ENCODE peak calls at places on chromosome 15, in six cellular contexts. B, D, M, Q, A and F are unnamed samples.

GRCh38 chr15:78038585-78039247 is 38.8 kb downstream of the TBC1D2B start:
- DNase-seq in A (peak; percentile 61), Q (no peak), M (no peak), B (no peak), D (no peak), F (no peak)

GRCh38 chr15:70863450-70864218 is 9.7 kb upstream of the LARP6 start:
- DNase-seq in M (peak; percentile 70), D (no peak), B (no peak), A (no peak), Q (no peak), F (no peak)

GRCh38 chr15:22978691-22979068 is 1.5 kb downstream of the CYFIP1 start:
- DNase-seq in D (no peak), Q (no peak), A (no peak), M (no peak), B (peak; percentile 62), F (no peak)

GRCh38 chr15:70486451-70487379 is 276.6 kb downstream of the UACA start:
- DNase-seq in D (no peak), A (no peak), Q (peak; percentile 85), B (no peak), M (no peak), F (peak; percentile 83)

GRCh38 chr15:66955871-66956585 is 109.4 kb upstream of the SMAD3 start:
- DNase-seq in M (peak; percentile 79), B (no peak), D (no peak), A (no peak), Q (no peak), F (no peak)

GRCh38 chr15:60740787-60741354 is 261.9 kb upstream of the ICE2 start:
- DNase-seq in D (no peak), M (no peak), A (no peak), Q (no peak), B (no peak), F (no peak)

GRCh38 chr15:63070681-63071129 is 28.2 kb downstream of the TPM1 start:
- DNase-seq in A (no peak), B (no peak), D (no peak), M (no peak), Q (no peak), F (no peak)

GRCh38 chr15:98727115-98728040 is 79.0 kb downstream of the IGF1R start:
- DNase-seq in B (peak; percentile 84), Q (peak; percentile 95), A (peak; percentile 91), M (peak; percentile 68), D (no peak), F (no peak)

GRCh38 chr15:63018639-63019038 is 23.9 kb upstream of the TPM1 start:
- DNase-seq in B (no peak), A (no peak), D (no peak), Q (no peak), M (no peak), F (no peak)

GRCh38 chr15:101188517-101189340 is 63.1 kb downstream of the CHSY1 start:
- DNase-seq in D (no peak), B (peak; percentile 46), M (no peak), A (no peak), Q (no peak), F (peak; percentile 71)

GRCh38 chr15:27899583-27900295 is 199.4 kb downstream of the OCA2 start:
- DNase-seq in D (no peak), M (no peak), A (no peak), B (peak; percentile 45), Q (no peak), F (no peak)

GRCh38 chr15:98375513-98376360 is 272.6 kb upstream of the IGF1R start:
- DNase-seq in A (no peak), Q (no peak), M (no peak), D (no peak), B (no peak), F (no peak)

GRCh38 chr15:74552761-74553441 is 11.9 kb downstream of the ARID3B start:
- DNase-seq in B (no peak), M (no peak), A (no peak), Q (no peak), D (no peak), F (no peak)

GRCh38 chr15:48336940-48337339 is 5.7 kb downstream of the DUT start:
- DNase-seq in A (no peak), M (no peak), D (no peak), Q (no peak), B (peak; percentile 54), F (no peak)

GRCh38 chr15:38389924-38390542 is 63.9 kb upstream of the FAM98B start:
- DNase-seq in Q (no peak), B (peak; percentile 36), A (peak; percentile 62), M (peak; percentile 18), D (peak; percentile 18), F (peak; percentile 48)

GRCh38 chr15:62957130-62957529 is 85.4 kb upstream of the TPM1 start:
- DNase-seq in B (no peak), A (no peak), D (no peak), Q (no peak), M (no peak), F (no peak)

GRCh38 chr15:67127334-67127664 is 61.9 kb downstream of the SMAD3 start:
- DNase-seq in B (no peak), Q (peak; percentile 49), A (no peak), D (no peak), M (peak; percentile 96), F (no peak)

GRCh38 chr15:63037996-63038720 is 4.4 kb upstream of the TPM1 start:
- DNase-seq in M (peak; percentile 87), A (no peak), B (no peak), Q (no peak), D (no peak), F (no peak)

GRCh38 chr15:99708563-99708962 is 24.7 kb downstream of the LYSMD4 start:
- DNase-seq in M (peak; percentile 75), A (peak; percentile 92), D (no peak), B (no peak), Q (peak; percentile 87), F (no peak)

GRCh38 chr15:73633111-73633990 is at the start of gene NPTN:
- DNase-seq in M (peak; percentile 86), B (peak; percentile 96), Q (peak; percentile 100), D (peak; percentile 81), A (peak; percentile 98), F (peak; percentile 96)

GRCh38 chr15:34206016-34206415 is 3.9 kb downstream of the KATNBL1 start:
- DNase-seq in M (no peak), B (no peak), A (no peak), Q (no peak), D (no peak), F (no peak)

GRCh38 chr15:70466895-70467529 is 296.3 kb downstream of the UACA start:
- DNase-seq in A (peak; percentile 70), Q (no peak), D (no peak), B (peak; percentile 80), M (no peak), F (peak; percentile 69)